ENCODE peak calls at places on chromosomes 4 and X, in seven cellular contexts. U, T, O, R, H, K and G are unnamed samples.

GRCh38 chrX:108763559-108763958 is 27.2 kb upstream of the IRS4 start:
- DNase-seq in U (no peak), T (no peak), O (no peak), R (no peak), H (no peak), K (no peak), G (no peak)

GRCh38 chr4:182235016-182235415 is 8.2 kb upstream of the TENM3 start:
- DNase-seq in U (no peak), T (no peak), O (no peak), R (no peak), H (peak; percentile 55), K (no peak), G (no peak)

GRCh38 chr4:38109370-38109769 is 149.2 kb downstream of the PTTG2 start:
- DNase-seq in U (no peak), T (no peak), O (no peak), R (no peak), H (no peak), K (no peak), G (no peak)

GRCh38 chr4:118683513-118683912 is 1.7 kb upstream of the METTL14 start:
- DNase-seq in U (no peak), T (no peak), O (no peak), R (no peak), H (no peak), K (no peak), G (no peak)

GRCh38 chrX:19689170-19689814 is 174.0 kb upstream of the MAP3K15 start:
- DNase-seq in U (no peak), T (no peak), O (no peak), R (no peak), H (no peak), K (no peak), G (no peak)

GRCh38 chr4:188623314-188623854 is 484.1 kb downstream of the TRIML1 start:
- DNase-seq in U (no peak), T (no peak), O (no peak), R (no peak), H (no peak), K (no peak), G (no peak)

GRCh38 chrX:135411893-135412292 is 9.9 kb upstream of the SMIM10L2A start:
- DNase-seq in U (no peak), T (no peak), O (no peak), R (peak; percentile 59), H (peak; percentile 2), K (no peak), G (peak; percentile 14)

GRCh38 chr4:146643812-146644401 is 5.2 kb downstream of the POU4F2 start:
- DNase-seq in U (no peak), T (no peak), O (no peak), R (peak; percentile 23), H (peak; percentile 23), K (no peak), G (no peak)

GRCh38 chr4:184274288-184274951 is 56.7 kb upstream of the ENPP6 start:
- DNase-seq in U (no peak), T (no peak), O (no peak), R (no peak), H (peak; percentile 25), K (no peak), G (no peak)

GRCh38 chr4:56414135-56414675 is 21.2 kb downstream of the PPAT start:
- DNase-seq in U (no peak), T (no peak), O (no peak), R (peak; percentile 26), H (peak; percentile 62), K (no peak), G (no peak)

GRCh38 chrX:111352424-111352823 is 59.6 kb downstream of the DCX start:
- DNase-seq in U (no peak), T (peak; percentile 33), O (peak; percentile 46), R (no peak), H (peak; percentile 90), K (no peak), G (peak; percentile 24)

DNA sequence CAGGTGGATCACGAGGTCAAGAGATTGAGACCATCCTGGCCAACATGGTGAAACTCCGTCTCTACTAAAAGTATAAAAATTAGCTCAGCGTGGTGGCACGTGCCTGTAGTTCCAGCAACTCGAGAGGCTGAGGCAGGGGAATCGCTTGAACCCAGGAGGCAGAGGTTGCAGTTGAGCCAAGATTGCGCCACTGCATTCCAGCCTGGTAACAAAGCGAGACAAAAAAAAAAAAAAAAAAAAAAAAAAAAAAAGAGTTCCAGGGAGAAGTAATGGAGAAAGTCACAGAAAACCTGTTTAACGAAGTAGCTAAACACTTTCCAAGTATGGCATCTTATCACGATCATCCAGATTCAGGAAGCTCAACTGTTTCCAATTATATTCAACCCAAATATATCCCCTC is 10.9 kb downstream of the KLHL4 start:
- DNase-seq in U (no peak), T (no peak), O (no peak), R (no peak), H (no peak), K (no peak), G (no peak)
- H3K27ac ChIP-seq in U (no peak overlapping the region), T (no peak overlapping the region), O (no peak overlapping the region), R (no peak overlapping the region), H (no peak overlapping the region), K (no peak overlapping the region), G (no peak overlapping the region)

DNA sequence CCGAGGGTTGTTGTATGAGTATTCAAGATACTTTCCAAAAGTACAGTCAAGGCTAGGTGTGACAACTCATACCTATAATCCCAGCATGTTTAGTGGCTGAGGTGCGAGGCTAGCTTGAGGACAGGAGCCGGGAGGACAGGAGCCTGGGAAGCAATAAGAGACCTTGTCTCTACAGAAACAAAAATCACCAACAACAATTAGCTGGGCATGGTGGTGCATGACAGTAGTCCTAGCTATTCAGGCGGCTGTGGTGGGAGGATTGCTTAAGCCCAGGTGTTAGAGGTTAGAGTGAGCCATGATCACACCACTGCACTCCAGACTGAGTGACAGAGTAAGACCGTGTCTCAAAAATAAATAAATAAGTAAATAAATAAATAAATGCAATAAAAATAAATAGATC is 91.6 kb downstream of the TLL1 start:
- DNase-seq in U (no peak), T (no peak), O (no peak), R (no peak), H (no peak), K (no peak), G (no peak)
- H3K27ac ChIP-seq in U (no peak overlapping the region), T (no peak overlapping the region), O (no peak overlapping the region), R (no peak overlapping the region), H (no peak overlapping the region), K (no peak overlapping the region), G (no peak overlapping the region)

DNA sequence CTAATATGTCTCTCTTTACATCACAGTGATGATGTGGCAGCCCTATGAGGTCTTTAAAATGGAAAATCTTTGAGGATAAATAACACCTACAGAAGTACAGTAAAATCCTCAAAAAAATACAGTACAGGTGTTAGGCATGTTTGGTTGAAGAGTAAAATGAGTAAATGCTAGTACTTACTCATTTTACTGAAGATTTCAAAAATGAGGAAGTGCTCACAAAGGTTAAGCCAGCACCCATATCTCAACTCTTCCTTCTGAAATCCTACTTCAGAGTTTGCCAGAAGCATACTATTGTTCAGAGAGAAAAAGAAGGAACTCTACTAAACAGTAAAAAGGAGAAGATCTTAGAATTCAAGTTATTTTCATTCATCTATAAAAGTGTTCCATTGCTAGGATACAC is 130.9 kb downstream of the CBR4 start:
- DNase-seq in U (no peak), T (no peak), O (no peak), R (no peak), H (no peak), K (no peak), G (no peak)
- H3K27ac ChIP-seq in U (peak overlapping the region; percentile 81), T (no peak overlapping the region), O (peak overlapping the region; percentile 77), R (peak overlapping the region; percentile 59), H (peak overlapping the region; percentile 31), K (no peak overlapping the region), G (peak overlapping the region; percentile 11)

GRCh38 chr4:181030961-181031360 is 1212.2 kb upstream of the TENM3 start:
- DNase-seq in U (no peak), T (no peak), O (peak; percentile 30), R (peak; percentile 41), H (peak; percentile 78), K (no peak), G (no peak)
- H3K27ac ChIP-seq in U (no peak overlapping the region), T (no peak overlapping the region), O (no peak overlapping the region), R (no peak overlapping the region), H (no peak overlapping the region), K (no peak overlapping the region), G (peak overlapping the region; percentile 71)

GRCh38 chrX:71637253-71637618 is 18.9 kb upstream of the CXCR3 start:
- DNase-seq in U (no peak), T (no peak), O (no peak), R (peak; percentile 35), H (peak; percentile 18), K (no peak), G (no peak)

GRCh38 chrX:71636438-71637252 is 18.3 kb upstream of the CXCR3 start:
- DNase-seq in U (no peak), T (no peak), O (no peak), R (no peak), H (no peak), K (no peak), G (no peak)

GRCh38 chrX:71640002-71640401 is 21.7 kb upstream of the CXCR3 start:
- DNase-seq in U (no peak), T (no peak), O (no peak), R (no peak), H (no peak), K (no peak), G (no peak)

GRCh38 chrX:71637848-71638247 is 19.5 kb upstream of the CXCR3 start:
- DNase-seq in U (no peak), T (no peak), O (no peak), R (peak; percentile 70), H (peak; percentile 36), K (no peak), G (no peak)

DNA sequence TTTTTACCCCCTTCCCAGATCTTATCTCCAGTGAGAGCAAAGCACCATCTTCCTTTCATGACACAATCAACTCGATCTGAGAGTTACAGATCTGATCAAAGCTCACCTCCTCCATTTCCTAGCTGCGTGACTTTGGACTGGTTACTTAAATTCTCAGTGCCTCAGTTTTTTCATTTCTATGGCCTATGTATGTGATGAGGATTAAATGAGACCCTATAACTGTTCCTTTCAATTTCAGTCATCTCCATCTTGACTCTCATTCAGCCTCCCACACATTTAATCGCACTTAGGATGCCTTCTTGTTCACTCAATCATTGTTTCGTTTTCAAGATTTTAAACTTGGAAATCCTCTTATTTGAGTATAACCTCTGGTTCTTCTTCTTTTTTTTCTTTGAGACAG is 20.1 kb upstream of the CXCR3 start:
- DNase-seq in U (no peak), T (no peak), O (no peak), R (no peak), H (no peak), K (no peak), G (no peak)
- H3K27ac ChIP-seq in U (no peak overlapping the region), T (no peak overlapping the region), O (no peak overlapping the region), R (no peak overlapping the region), H (no peak overlapping the region), K (no peak overlapping the region), G (no peak overlapping the region)